ENCODE peak calls at places on chromosomes 12 and 14, in nine cellular contexts. One of them, this sample, is unnamed.

GRCh38 chr12:1738480-1738879 is 47.6 kb downstream of the ADIPOR2 start:
- DNase-seq in mammary epithelial cell: no peak
- DNase-seq in ovary: no peak
- DNase-seq in tibial artery: no peak
- DNase-seq in AG04449: no peak
- DNase-seq in HFF-Myc: no peak
- DNase-seq in uterus: no peak
- DNase-seq in hepatocyte: no peak
- DNase-seq in breast epithelium: no peak
- DNase-seq in this sample: no peak

GRCh38 chr12:94290353-94290752 is 142.0 kb downstream of the PLXNC1 start:
- DNase-seq in mammary epithelial cell: no peak
- DNase-seq in ovary: no peak
- DNase-seq in tibial artery: no peak
- DNase-seq in AG04449: no peak
- DNase-seq in HFF-Myc: no peak
- DNase-seq in uterus: peak; percentile 28
- DNase-seq in hepatocyte: no peak
- DNase-seq in breast epithelium: no peak
- DNase-seq in this sample: no peak

GRCh38 chr12:119179335-119180021 is 747 bp downstream of the HSPB8 start:
- DNase-seq in mammary epithelial cell: no peak
- DNase-seq in ovary: peak; percentile 39
- DNase-seq in tibial artery: no peak
- DNase-seq in AG04449: no peak
- DNase-seq in HFF-Myc: no peak
- DNase-seq in uterus: no peak
- DNase-seq in hepatocyte: peak; percentile 83
- DNase-seq in breast epithelium: no peak
- DNase-seq in this sample: no peak

GRCh38 chr12:82723891-82724290 is 37.2 kb downstream of the TMTC2 start:
- DNase-seq in mammary epithelial cell: no peak
- DNase-seq in ovary: no peak
- DNase-seq in tibial artery: no peak
- DNase-seq in AG04449: no peak
- DNase-seq in HFF-Myc: no peak
- DNase-seq in uterus: no peak
- DNase-seq in hepatocyte: no peak
- DNase-seq in breast epithelium: no peak
- DNase-seq in this sample: no peak

GRCh38 chr12:28253175-28253641 is 63.0 kb downstream of the CCDC91 start:
- DNase-seq in mammary epithelial cell: peak; percentile 29
- DNase-seq in ovary: no peak
- DNase-seq in tibial artery: no peak
- DNase-seq in AG04449: no peak
- DNase-seq in HFF-Myc: no peak
- DNase-seq in uterus: no peak
- DNase-seq in hepatocyte: no peak
- DNase-seq in breast epithelium: no peak
- DNase-seq in this sample: no peak

GRCh38 chr14:61470261-61470953 is 149.0 kb downstream of the PRKCH start:
- DNase-seq in mammary epithelial cell: peak; percentile 79
- DNase-seq in ovary: no peak
- DNase-seq in tibial artery: peak; percentile 30
- DNase-seq in AG04449: peak; percentile 90
- DNase-seq in HFF-Myc: peak; percentile 96
- DNase-seq in uterus: no peak
- DNase-seq in hepatocyte: peak; percentile 80
- DNase-seq in breast epithelium: no peak
- DNase-seq in this sample: peak; percentile 98

GRCh38 chr14:55688566-55688965 is 108.6 kb downstream of the KTN1 start:
- DNase-seq in mammary epithelial cell: no peak
- DNase-seq in ovary: no peak
- DNase-seq in tibial artery: no peak
- DNase-seq in AG04449: no peak
- DNase-seq in HFF-Myc: no peak
- DNase-seq in uterus: no peak
- DNase-seq in hepatocyte: no peak
- DNase-seq in breast epithelium: no peak
- DNase-seq in this sample: no peak

GRCh38 chr14:96576937-96577336 is 74.8 kb downstream of the PAPOLA start:
- DNase-seq in mammary epithelial cell: no peak
- DNase-seq in ovary: no peak
- DNase-seq in tibial artery: no peak
- DNase-seq in AG04449: no peak
- DNase-seq in HFF-Myc: no peak
- DNase-seq in uterus: no peak
- DNase-seq in hepatocyte: no peak
- DNase-seq in breast epithelium: no peak
- DNase-seq in this sample: no peak

GRCh38 chr12:14955876-14956811 is 5.3 kb downstream of the ARHGDIB start:
- DNase-seq in mammary epithelial cell: no peak
- DNase-seq in ovary: no peak
- DNase-seq in tibial artery: no peak
- DNase-seq in AG04449: no peak
- DNase-seq in HFF-Myc: no peak
- DNase-seq in uterus: no peak
- DNase-seq in hepatocyte: no peak
- DNase-seq in breast epithelium: no peak
- DNase-seq in this sample: no peak

GRCh38 chr12:14959126-14959440 is 2.3 kb downstream of the ARHGDIB start:
- DNase-seq in mammary epithelial cell: no peak
- DNase-seq in ovary: no peak
- DNase-seq in tibial artery: no peak
- DNase-seq in AG04449: no peak
- DNase-seq in HFF-Myc: no peak
- DNase-seq in uterus: no peak
- DNase-seq in hepatocyte: no peak
- DNase-seq in breast epithelium: no peak
- DNase-seq in this sample: no peak

GRCh38 chr12:14959463-14959862 is 1.9 kb downstream of the ARHGDIB start:
- DNase-seq in mammary epithelial cell: no peak
- DNase-seq in ovary: no peak
- DNase-seq in tibial artery: no peak
- DNase-seq in AG04449: no peak
- DNase-seq in HFF-Myc: no peak
- DNase-seq in uterus: no peak
- DNase-seq in hepatocyte: no peak
- DNase-seq in breast epithelium: no peak
- DNase-seq in this sample: no peak

GRCh38 chr12:14958361-14959125 is 2.9 kb downstream of the ARHGDIB start:
- DNase-seq in mammary epithelial cell: no peak
- DNase-seq in ovary: no peak
- DNase-seq in tibial artery: no peak
- DNase-seq in AG04449: no peak
- DNase-seq in HFF-Myc: no peak
- DNase-seq in uterus: no peak
- DNase-seq in hepatocyte: no peak
- DNase-seq in breast epithelium: no peak
- DNase-seq in this sample: no peak

DNA sequence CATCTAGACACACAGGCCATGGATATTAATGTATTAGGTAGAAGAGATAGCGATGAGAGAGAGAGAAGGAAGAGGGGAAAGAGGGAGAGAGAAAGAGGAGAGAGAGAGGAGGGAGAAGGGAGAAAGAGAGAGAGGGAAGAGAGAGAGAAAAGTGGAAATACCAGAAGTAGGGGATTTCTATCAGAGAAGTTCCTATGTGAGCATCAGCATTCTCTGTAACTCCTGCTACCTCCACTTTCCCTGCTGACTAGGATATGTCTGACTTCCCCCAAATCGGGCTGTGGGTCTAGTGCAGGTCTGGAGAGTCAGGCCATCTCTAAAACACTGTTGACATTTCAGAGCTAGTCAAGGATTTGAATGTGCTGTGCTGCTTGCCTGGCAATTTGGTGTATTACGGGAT is 3.6 kb downstream of the ARHGDIB start:
- DNase-seq in mammary epithelial cell: no peak
- DNase-seq in ovary: no peak
- DNase-seq in tibial artery: no peak
- DNase-seq in AG04449: no peak
- DNase-seq in HFF-Myc: no peak
- DNase-seq in uterus: no peak
- DNase-seq in hepatocyte: no peak
- DNase-seq in breast epithelium: no peak
- DNase-seq in this sample: no peak
- H3K4me3 ChIP-seq in mammary epithelial cell: no peak overlapping the region
- H3K4me3 ChIP-seq in ovary: no peak overlapping the region
- H3K4me3 ChIP-seq in tibial artery: peak overlapping the region; percentile 13
- H3K4me3 ChIP-seq in AG04449: no peak overlapping the region
- H3K4me3 ChIP-seq in HFF-Myc: no peak overlapping the region
- H3K4me3 ChIP-seq in uterus: no peak overlapping the region
- H3K4me3 ChIP-seq in hepatocyte: no peak overlapping the region
- H3K4me3 ChIP-seq in breast epithelium: no peak overlapping the region
- H3K4me3 ChIP-seq in this sample: no peak overlapping the region

GRCh38 chr14:103616635-103617300 is 12.2 kb upstream of the KLC1 start:
- DNase-seq in mammary epithelial cell: no peak
- DNase-seq in ovary: no peak
- DNase-seq in tibial artery: no peak
- DNase-seq in AG04449: no peak
- DNase-seq in HFF-Myc: no peak
- DNase-seq in uterus: no peak
- DNase-seq in hepatocyte: no peak
- DNase-seq in breast epithelium: no peak
- DNase-seq in this sample: no peak

GRCh38 chr14:103607822-103608221 is 21.2 kb upstream of the KLC1 start:
- DNase-seq in mammary epithelial cell: no peak
- DNase-seq in ovary: no peak
- DNase-seq in tibial artery: no peak
- DNase-seq in AG04449: no peak
- DNase-seq in HFF-Myc: no peak
- DNase-seq in uterus: no peak
- DNase-seq in hepatocyte: no peak
- DNase-seq in breast epithelium: no peak
- DNase-seq in this sample: no peak

GRCh38 chr14:103618999-103619398 is 10.0 kb upstream of the KLC1 start:
- DNase-seq in mammary epithelial cell: peak; percentile 57
- DNase-seq in ovary: no peak
- DNase-seq in tibial artery: no peak
- DNase-seq in AG04449: no peak
- DNase-seq in HFF-Myc: no peak
- DNase-seq in uterus: no peak
- DNase-seq in hepatocyte: no peak
- DNase-seq in breast epithelium: no peak
- DNase-seq in this sample: no peak

GRCh38 chr14:103611215-103611614 is 17.8 kb upstream of the KLC1 start:
- DNase-seq in mammary epithelial cell: no peak
- DNase-seq in ovary: no peak
- DNase-seq in tibial artery: no peak
- DNase-seq in AG04449: no peak
- DNase-seq in HFF-Myc: no peak
- DNase-seq in uterus: no peak
- DNase-seq in hepatocyte: no peak
- DNase-seq in breast epithelium: no peak
- DNase-seq in this sample: no peak

GRCh38 chr14:103613517-103613916 is 15.5 kb upstream of the KLC1 start:
- DNase-seq in mammary epithelial cell: no peak
- DNase-seq in ovary: no peak
- DNase-seq in tibial artery: no peak
- DNase-seq in AG04449: no peak
- DNase-seq in HFF-Myc: no peak
- DNase-seq in uterus: no peak
- DNase-seq in hepatocyte: no peak
- DNase-seq in breast epithelium: no peak
- DNase-seq in this sample: no peak
- H3K4me3 ChIP-seq in mammary epithelial cell: no peak overlapping the region
- H3K4me3 ChIP-seq in ovary: no peak overlapping the region
- H3K4me3 ChIP-seq in tibial artery: no peak overlapping the region
- H3K4me3 ChIP-seq in AG04449: no peak overlapping the region
- H3K4me3 ChIP-seq in HFF-Myc: no peak overlapping the region
- H3K4me3 ChIP-seq in uterus: no peak overlapping the region
- H3K4me3 ChIP-seq in hepatocyte: no peak overlapping the region
- H3K4me3 ChIP-seq in breast epithelium: no peak overlapping the region
- H3K4me3 ChIP-seq in this sample: no peak overlapping the region

DNA sequence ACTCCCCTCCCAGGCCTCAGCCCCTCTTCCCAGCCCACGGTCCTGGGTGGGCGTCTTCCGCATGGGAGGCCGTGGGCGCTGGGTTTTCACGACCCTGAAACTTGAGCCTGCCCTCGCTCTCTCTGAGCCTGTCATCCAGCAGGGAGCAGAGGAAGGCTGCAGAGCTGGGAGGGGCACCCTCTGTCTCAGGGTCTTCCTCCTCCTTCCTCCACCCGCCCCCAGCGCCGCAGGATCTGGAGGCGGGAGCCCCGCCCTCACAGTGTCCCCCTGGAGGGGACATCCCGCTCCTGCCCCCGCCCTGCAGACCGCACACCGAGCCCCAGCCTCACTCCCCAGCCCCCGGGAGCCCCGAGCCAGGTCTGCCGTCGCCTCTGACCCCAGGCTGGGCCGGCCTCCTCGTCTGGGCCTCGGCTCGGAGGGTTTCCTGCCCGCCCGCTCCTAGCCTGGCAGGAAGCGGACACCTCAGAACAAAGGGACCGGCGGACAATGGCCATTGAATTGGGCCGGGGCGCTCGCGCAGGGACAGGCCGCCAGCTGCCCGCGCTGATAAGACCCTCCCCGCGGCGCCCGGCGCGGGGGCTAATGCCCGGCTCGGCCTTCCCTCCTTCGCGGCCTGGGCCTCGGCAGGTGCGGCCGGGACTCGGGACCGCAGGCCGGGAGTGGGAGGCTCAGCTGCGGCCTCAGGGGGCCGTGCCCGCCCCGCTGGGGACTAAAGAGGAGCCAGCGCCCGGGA is 15.3 kb upstream of the NUDT14 start:
- DNase-seq in mammary epithelial cell: no peak
- DNase-seq in ovary: no peak
- DNase-seq in tibial artery: no peak
- DNase-seq in AG04449: no peak
- DNase-seq in HFF-Myc: no peak
- DNase-seq in uterus: no peak
- DNase-seq in hepatocyte: no peak
- DNase-seq in breast epithelium: no peak
- DNase-seq in this sample: no peak
- H3K4me3 ChIP-seq in mammary epithelial cell: no peak overlapping the region
- H3K4me3 ChIP-seq in ovary: no peak overlapping the region
- H3K4me3 ChIP-seq in tibial artery: peak overlapping the region; percentile 1
- H3K4me3 ChIP-seq in AG04449: no peak overlapping the region
- H3K4me3 ChIP-seq in HFF-Myc: no peak overlapping the region
- H3K4me3 ChIP-seq in uterus: no peak overlapping the region
- H3K4me3 ChIP-seq in hepatocyte: no peak overlapping the region
- H3K4me3 ChIP-seq in breast epithelium: no peak overlapping the region
- H3K4me3 ChIP-seq in this sample: no peak overlapping the region

GRCh38 chr14:105063041-105063440 is 2.2 kb downstream of the GPR132 start:
- DNase-seq in mammary epithelial cell: no peak
- DNase-seq in ovary: no peak
- DNase-seq in tibial artery: no peak
- DNase-seq in AG04449: no peak
- DNase-seq in HFF-Myc: no peak
- DNase-seq in uterus: no peak
- DNase-seq in hepatocyte: no peak
- DNase-seq in breast epithelium: no peak
- DNase-seq in this sample: no peak

GRCh38 chr14:105062048-105062433 is 3.2 kb downstream of the GPR132 start:
- DNase-seq in mammary epithelial cell: no peak
- DNase-seq in ovary: no peak
- DNase-seq in tibial artery: peak; percentile 17
- DNase-seq in AG04449: no peak
- DNase-seq in HFF-Myc: no peak
- DNase-seq in uterus: no peak
- DNase-seq in hepatocyte: no peak
- DNase-seq in breast epithelium: no peak
- DNase-seq in this sample: no peak

GRCh38 chr14:105060751-105061427 is 4.3 kb downstream of the GPR132 start:
- DNase-seq in mammary epithelial cell: no peak
- DNase-seq in ovary: no peak
- DNase-seq in tibial artery: no peak
- DNase-seq in AG04449: no peak
- DNase-seq in HFF-Myc: no peak
- DNase-seq in uterus: no peak
- DNase-seq in hepatocyte: peak; percentile 25
- DNase-seq in breast epithelium: no peak
- DNase-seq in this sample: no peak

GRCh38 chr14:105059917-105060565 is 5.2 kb downstream of the GPR132 start:
- DNase-seq in mammary epithelial cell: no peak
- DNase-seq in ovary: no peak
- DNase-seq in tibial artery: no peak
- DNase-seq in AG04449: no peak
- DNase-seq in HFF-Myc: no peak
- DNase-seq in uterus: no peak
- DNase-seq in hepatocyte: no peak
- DNase-seq in breast epithelium: no peak
- DNase-seq in this sample: no peak

DNA sequence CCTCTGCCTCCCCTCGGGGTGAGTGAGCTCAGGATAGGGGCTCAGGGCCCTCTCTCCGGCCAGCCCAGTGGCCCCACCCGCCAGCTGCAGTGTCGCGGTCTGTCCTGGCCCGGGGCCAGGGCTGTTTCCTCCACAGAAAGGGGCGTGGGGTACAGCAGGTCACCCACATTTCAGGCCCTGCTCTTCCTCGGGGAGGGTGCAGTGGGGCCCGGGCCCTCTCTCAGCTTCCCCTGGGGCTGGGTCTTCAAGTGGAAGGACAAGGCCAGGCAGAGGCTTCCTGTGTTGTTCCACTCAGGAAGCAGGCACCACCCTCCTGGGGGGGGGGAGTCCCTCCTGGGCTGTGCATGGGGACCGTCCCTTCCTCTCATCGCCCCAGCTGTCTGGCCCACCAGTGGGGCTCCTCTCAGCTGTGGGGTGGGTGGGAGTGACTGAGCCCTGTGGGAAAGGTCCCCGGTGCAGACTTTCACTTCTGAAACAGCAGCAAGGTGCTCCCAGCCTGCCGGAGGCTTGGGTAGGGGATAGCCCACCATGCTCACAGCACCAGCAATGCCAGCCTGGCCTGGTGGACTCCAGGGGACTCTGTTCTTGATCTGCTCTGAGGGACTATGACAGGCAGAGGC is 3.7 kb downstream of the GPR132 start:
- DNase-seq in mammary epithelial cell: no peak
- DNase-seq in ovary: no peak
- DNase-seq in tibial artery: peak; percentile 51
- DNase-seq in AG04449: no peak
- DNase-seq in HFF-Myc: no peak
- DNase-seq in uterus: no peak
- DNase-seq in hepatocyte: peak; percentile 3
- DNase-seq in breast epithelium: no peak
- DNase-seq in this sample: no peak
- H3K4me3 ChIP-seq in mammary epithelial cell: no peak overlapping the region
- H3K4me3 ChIP-seq in ovary: no peak overlapping the region
- H3K4me3 ChIP-seq in tibial artery: no peak overlapping the region
- H3K4me3 ChIP-seq in AG04449: no peak overlapping the region
- H3K4me3 ChIP-seq in HFF-Myc: no peak overlapping the region
- H3K4me3 ChIP-seq in uterus: no peak overlapping the region
- H3K4me3 ChIP-seq in hepatocyte: no peak overlapping the region
- H3K4me3 ChIP-seq in breast epithelium: no peak overlapping the region
- H3K4me3 ChIP-seq in this sample: no peak overlapping the region